ENCODE peak calls at places on chromosome 21, in nine cellular contexts. X is WTC11, R is aorta, C is astrocyte of the hippocampus, Y is progenitor cell of endocrine pancreas, D is ovary, U is adipocyte, A is ELR, F is retina. S is an unnamed sample.

GRCh38 chr21:14206222-14206621 is 4.5 kb downstream of the LIPI start:
- DNase-seq in X (no peak), R (no peak), C (no peak), Y (no peak), D (no peak), U (no peak), A (no peak), F (no peak), S (no peak)

GRCh38 chr21:45555251-45555556 is 13.0 kb upstream of the SLC19A1 start:
- DNase-seq in X (peak; percentile 52), R (no peak), C (no peak), Y (no peak), D (no peak), U (peak; percentile 84), A (peak; percentile 55), F (no peak), S (no peak)

GRCh38 chr21:41361786-41362604 is at the start of gene MX2:
- DNase-seq in X (no peak), R (peak; percentile 82), C (peak; percentile 65), Y (no peak), D (peak; percentile 58), U (peak; percentile 81), A (peak; percentile 76), F (no peak), S (no peak)

GRCh38 chr21:37695111-37695510 is 221.1 kb downstream of the KCNJ6 start:
- DNase-seq in X (no peak), R (no peak), C (no peak), Y (no peak), D (no peak), U (no peak), A (no peak), F (no peak), S (no peak)

GRCh38 chr21:36403713-36404112 is 18.5 kb downstream of the CHAF1B start:
- DNase-seq in X (no peak), R (peak; percentile 34), C (no peak), Y (no peak), D (no peak), U (no peak), A (no peak), F (no peak), S (no peak)

GRCh38 chr21:37430184-37430821 is 63.7 kb downstream of the DYRK1A start:
- DNase-seq in X (no peak), R (no peak), C (no peak), Y (no peak), D (no peak), U (no peak), A (no peak), F (no peak), S (no peak)

GRCh38 chr21:33836408-33836807 is 79.2 kb downstream of the ATP5PO start:
- DNase-seq in X (no peak), R (no peak), C (no peak), Y (no peak), D (no peak), U (no peak), A (no peak), F (no peak), S (no peak)

GRCh38 chr21:17732306-17732705 is 86.8 kb downstream of the C21orf91 start:
- DNase-seq in X (no peak), R (no peak), C (peak; percentile 47), Y (no peak), D (no peak), U (peak; percentile 36), A (no peak), F (no peak), S (no peak)

GRCh38 chr21:33036430-33037162 is 10.9 kb downstream of the OLIG2 start:
- DNase-seq in X (no peak), R (no peak), C (peak; percentile 41), Y (no peak), D (no peak), U (no peak), A (peak; percentile 81), F (no peak), S (no peak)

GRCh38 chr21:42509239-42509638 is 4.4 kb upstream of the SLC37A1 start:
- DNase-seq in X (no peak), R (no peak), C (peak; percentile 62), Y (no peak), D (no peak), U (no peak), A (no peak), F (no peak), S (no peak)

S was measured in D721Med.